ENCODE peak calls at places on chromosomes 1 and 21, in eight cellular contexts. F is HepG2; N is pancreas; R is tibial nerve; T is CD8-positive, alpha-beta memory T cell; E is cardiac muscle cell; P is breast epithelium; Z is Peyer's patch. L is an unnamed sample.

GRCh38 chr1:248696261-248696660 is 6.3 kb downstream of the OR14I1 start:
- DNase-seq in T (no peak), P (no peak), E (no peak), Z (peak; percentile 48), F (peak; percentile 63), N (no peak), R (no peak), L (no peak)

GRCh38 chr1:205046870-205047269 is 3.9 kb downstream of the CNTN2 start:
- DNase-seq in T (no peak), F (no peak), N (no peak), Z (no peak), R (no peak), E (no peak), P (no peak), L (no peak)

GRCh38 chr1:48859429-48859828 is 82.7 kb upstream of the BEND5 start:
- DNase-seq in F (no peak), N (no peak), R (no peak), T (no peak), Z (no peak), P (no peak), E (peak; percentile 84), L (no peak)

GRCh38 chr1:63621698-63622097 is 28.5 kb downstream of the PGM1 start:
- DNase-seq in T (no peak), Z (no peak), E (peak; percentile 47), N (no peak), F (no peak), P (no peak), R (no peak), L (no peak)

GRCh38 chr1:89820423-89821321 is at the start of gene LRRC8D:
- DNase-seq in N (peak; percentile 87), E (peak; percentile 82), R (peak; percentile 58), P (peak; percentile 82), F (peak; percentile 79), T (peak; percentile 49), Z (peak; percentile 93), L (peak; percentile 80)

GRCh38 chr1:203456577-203456976 is 19.0 kb upstream of the PRELP start:
- DNase-seq in Z (no peak), F (no peak), P (no peak), N (no peak), T (no peak), R (no peak), E (no peak), L (no peak)

GRCh38 chr1:53406551-53407235 is 52.5 kb upstream of the DMRTB1 start:
- DNase-seq in N (no peak), Z (no peak), F (no peak), P (no peak), E (no peak), R (no peak), T (no peak), L (no peak)

GRCh38 chr21:38596264-38597042 is 98.2 kb upstream of the ERG start:
- DNase-seq in Z (no peak), E (no peak), T (no peak), P (no peak), N (no peak), R (no peak), F (peak; percentile 12), L (no peak)

GRCh38 chr1:82110366-82111254 is 309.9 kb downstream of the ADGRL2 start:
- DNase-seq in Z (no peak), P (no peak), F (no peak), R (no peak), T (no peak), E (peak; percentile 30), N (no peak), L (no peak)

GRCh38 chr1:212712451-212713303 is 13.0 kb upstream of the BATF3 start:
- DNase-seq in F (no peak), Z (no peak), P (no peak), T (no peak), E (peak; percentile 58), N (no peak), R (no peak), L (no peak)

GRCh38 chr1:66575739-66576138 is 41.8 kb downstream of the SGIP1 start:
- DNase-seq in T (no peak), N (no peak), E (peak; percentile 91), P (no peak), Z (no peak), F (peak; percentile 24), R (no peak), L (no peak)

GRCh38 chr1:24474193-24474592 is 28.4 kb upstream of the RCAN3 start:
- DNase-seq in T (no peak), N (no peak), P (no peak), F (no peak), E (no peak), Z (no peak), R (no peak), L (no peak)

GRCh38 chr1:152745765-152746444 is 11.9 kb upstream of the KPRP start:
- DNase-seq in P (no peak), E (no peak), N (no peak), Z (no peak), F (peak; percentile 36), R (no peak), T (no peak), L (no peak)

GRCh38 chr1:24413350-24414163 is at the start of gene STPG1:
- DNase-seq in F (peak; percentile 88), N (peak; percentile 86), P (peak; percentile 89), Z (peak; percentile 89), T (peak; percentile 40), E (peak; percentile 87), R (peak; percentile 83), L (peak; percentile 49)

GRCh38 chr1:63628607-63629006 is 35.4 kb downstream of the PGM1 start:
- DNase-seq in E (no peak), N (no peak), R (no peak), T (no peak), P (no peak), Z (no peak), F (no peak), L (no peak)

GRCh38 chr1:231279683-231280082 is 38.7 kb downstream of the GNPAT start:
- DNase-seq in T (no peak), N (no peak), P (no peak), R (no peak), F (no peak), Z (no peak), E (peak; percentile 20), L (no peak)

GRCh38 chr1:113946668-113947387 is 17.7 kb downstream of the HIPK1 start:
- DNase-seq in P (no peak), Z (no peak), F (peak; percentile 43), N (no peak), E (peak; percentile 27), R (no peak), T (no peak), L (no peak)

GRCh38 chr1:77762072-77762476 is 2.4 kb upstream of the USP33 start:
- DNase-seq in Z (no peak), N (no peak), F (peak; percentile 33), E (peak; percentile 68), R (no peak), T (no peak), P (no peak), L (no peak)

GRCh38 chr1:206583461-206584264 is 28.6 kb downstream of the EIF2D start:
- DNase-seq in N (peak; percentile 75), F (peak; percentile 55), Z (peak; percentile 77), P (peak; percentile 81), T (peak; percentile 83), R (peak; percentile 86), E (peak; percentile 79), L (peak; percentile 74)

GRCh38 chr1:21468597-21468996 is 28.7 kb downstream of the NBPF3 start:
- DNase-seq in R (no peak), F (no peak), E (peak; percentile 60), P (no peak), N (no peak), T (no peak), Z (no peak), L (no peak)

GRCh38 chr1:109786107-109786470 is 22.4 kb upstream of the EPS8L3 start:
- DNase-seq in E (no peak), R (no peak), T (no peak), P (no peak), N (no peak), Z (no peak), F (no peak), L (no peak)
- H3K4me1 ChIP-seq in E (peaks cover 58% of the 10 kb centered on the region), R (peaks cover 12% of the 10 kb centered on the region), T (peaks cover 29% of the 10 kb centered on the region), P (peaks cover 12% of the 10 kb centered on the region), N (no peaks in the 10 kb centered on the region), Z (no peaks in the 10 kb centered on the region), F (peaks cover 41% of the 10 kb centered on the region), L (peaks cover 29% of the 10 kb centered on the region)

GRCh38 chr1:180387413-180387812 is 115.0 kb downstream of the ACBD6 start:
- DNase-seq in F (no peak), N (no peak), R (no peak), P (no peak), Z (no peak), T (no peak), E (no peak), L (no peak)
- H3K4me3 ChIP-seq in F (no peak overlapping the region), N (no peak overlapping the region), R (no peak overlapping the region), P (no peak overlapping the region), Z (no peak overlapping the region), T (no peak overlapping the region), E (no peak overlapping the region), L (no peak overlapping the region)

GRCh38 chr1:2155147-2155598 is 39.4 kb downstream of the FAAP20 start:
- DNase-seq in R (no peak), Z (no peak), P (no peak), T (no peak), E (no peak), N (no peak), F (no peak), L (no peak)
- H3K36me3 ChIP-seq in R (no peaks in the 10 kb centered on the region), Z (no peaks in the 10 kb centered on the region), P (no peaks in the 10 kb centered on the region), T (peaks cover 5% of the 10 kb centered on the region), E (no peaks in the 10 kb centered on the region), N (no peaks in the 10 kb centered on the region), F (peaks cover 39% of the 10 kb centered on the region), L (no peaks in the 10 kb centered on the region)

GRCh38 chr1:8874230-8875201 is 4.0 kb downstream of the ENO1 start:
- DNase-seq in Z (no peak), E (peak; percentile 65), R (no peak), F (no peak), N (no peak), T (no peak), P (no peak), L (no peak)
- H3K4me1 ChIP-seq in Z (peaks cover 9% of the 10 kb centered on the region), E (peaks cover 45% of the 10 kb centered on the region), R (peaks cover 54% of the 10 kb centered on the region), F (peaks cover 62% of the 10 kb centered on the region), N (peaks cover 30% of the 10 kb centered on the region), T (peaks cover 66% of the 10 kb centered on the region), P (no peaks in the 10 kb centered on the region), L (peaks cover 45% of the 10 kb centered on the region)

GRCh38 chr1:149848811-149849210 is 50.6 kb upstream of the BOLA1 start:
- DNase-seq in R (peak; percentile 3), N (peak; percentile 3), E (no peak), F (peak; percentile 10), P (no peak), T (no peak), Z (no peak), L (peak; percentile 8)
- H3K4me3 ChIP-seq in R (no peak overlapping the region), N (peak overlapping the region; percentile 40), E (peak overlapping the region; percentile 46), F (peak overlapping the region; percentile 70), P (no peak overlapping the region), T (peak overlapping the region; percentile 90), Z (peak overlapping the region; percentile 49), L (peak overlapping the region; percentile 66)